ENCODE peak calls at places on chromosomes 7 and 10, in eight cellular contexts. V, Y, X, S, R, C, B and M are unnamed samples.

GRCh38 chr7:135620980-135621850 is 41.1 kb upstream of the STMP1 start:
- DNase-seq in S (peak), Y (peak), V (no peak), C (peak), X (no peak), B (peak), R (peak), M (peak)

GRCh38 chr10:63246361-63246760 is 113.2 kb downstream of the NRBF2 start:
- DNase-seq in C (no peak), Y (no peak), V (no peak), S (no peak), B (no peak), X (no peak), R (no peak), M (no peak)

GRCh38 chr7:151416921-151417320 is 7.1 kb upstream of the WDR86 start:
- DNase-seq in V (no peak), X (no peak), C (no peak), S (no peak), Y (no peak), B (no peak), R (no peak), M (no peak)

GRCh38 chr7:4265676-4266075 is 416.4 kb upstream of the FOXK1 start:
- DNase-seq in C (no peak), S (no peak), V (no peak), B (no peak), X (no peak), Y (no peak), R (no peak), M (no peak)

GRCh38 chr7:1101580-1102431 is 13.9 kb downstream of the GPER1 start:
- DNase-seq in V (no peak), C (no peak), R (no peak), Y (no peak), S (peak), B (no peak), X (no peak), M (no peak)

GRCh38 chr10:22550732-22551131 is 163.6 kb downstream of the PIP4K2A start:
- DNase-seq in S (peak), V (peak), Y (peak), R (no peak), C (peak), X (peak), B (no peak), M (peak)

GRCh38 chr10:125633517-125633999 is 49.4 kb downstream of the TEX36 start:
- DNase-seq in S (peak), R (peak), V (no peak), C (no peak), B (no peak), X (no peak), Y (no peak), M (peak)

GRCh38 chr7:12851841-12852240 is 164.4 kb downstream of the ARL4A start:
- DNase-seq in V (no peak), S (no peak), R (no peak), X (no peak), B (no peak), Y (no peak), C (no peak), M (no peak)

GRCh38 chr10:34699904-34700303 is 115.2 kb downstream of the PARD3 start:
- DNase-seq in B (no peak), R (no peak), V (no peak), X (no peak), C (no peak), Y (no peak), S (no peak), M (no peak)

GRCh38 chr10:5688587-5688986 is 3.9 kb downstream of the TASOR2 start:
- DNase-seq in B (no peak), S (no peak), C (no peak), V (no peak), X (no peak), Y (no peak), R (no peak), M (no peak)

GRCh38 chr10:102918817-102919236 is 733 bp downstream of the CNNM2 start:
- DNase-seq in S (peak), V (peak), R (no peak), C (peak), Y (peak), X (peak), B (no peak), M (peak)

GRCh38 chr10:18429335-18429734 is 222.1 kb downstream of the NSUN6 start:
- DNase-seq in X (no peak), V (no peak), C (no peak), S (peak), R (no peak), B (no peak), Y (no peak), M (no peak)

GRCh38 chr7:94395141-94396041 is 696 bp downstream of the COL1A2 start:
- DNase-seq in R (no peak), C (peak), V (no peak), B (no peak), Y (peak), S (peak), X (no peak), M (peak)

GRCh38 chr7:120554960-120555571 is 282.1 kb downstream of the KCND2 start:
- DNase-seq in S (peak), C (peak), V (no peak), Y (peak), R (no peak), X (no peak), B (peak), M (peak)

GRCh38 chr10:119807960-119808697 is 64.5 kb downstream of the MCMBP start:
- DNase-seq in V (no peak), R (peak), C (no peak), Y (peak), S (peak), X (no peak), B (peak), M (peak)

GRCh38 chr10:75450654-75451419 is 19.4 kb downstream of the LRMDA start:
- DNase-seq in B (no peak), S (no peak), Y (no peak), R (no peak), V (no peak), X (no peak), C (no peak), M (no peak)

GRCh38 chr7:41940760-41941343 is 238.0 kb upstream of the INHBA start:
- DNase-seq in Y (peak), V (peak), X (peak), S (peak), B (peak), C (peak), R (no peak), M (peak)

GRCh38 chr10:43237128-43237527 is 29.7 kb downstream of the RASGEF1A start:
- DNase-seq in B (no peak), V (no peak), X (no peak), C (no peak), S (no peak), Y (no peak), R (no peak), M (no peak)

GRCh38 chr7:2713370-2713769 is 25.4 kb downstream of the AMZ1 start:
- DNase-seq in C (no peak), S (no peak), V (no peak), B (no peak), X (no peak), Y (no peak), R (no peak), M (no peak)

GRCh38 chr7:123649956-123650355 is 5.7 kb upstream of the LMOD2 start:
- DNase-seq in S (no peak), B (no peak), C (no peak), Y (no peak), V (no peak), R (no peak), X (no peak), M (no peak)